ENCODE peak calls at places on chromosomes 7 and 10, in nine cellular contexts. V is lung microvascular endothelial cell; G is epithelial cell of prostate; S is endothelial cell; D is IMR-90; B is glomerular endothelial cell; A is naive thymus-derived CD4-positive, alpha-beta T cell; P is activated T-cell treated with anti-CD3 and anti-CD28 coated beads, Interleukin-2, amount 50 U/mL, for 72 hours; J is WTC11. F is an unnamed sample.

GRCh38 chr7:4343272-4344000 is 338.7 kb upstream of the FOXK1 start:
- DNase-seq in D (no peak), S (no peak), J (no peak), P (no peak), V (no peak), G (no peak), B (no peak), A (no peak), F (no peak)

GRCh38 chr10:121438320-121438719 is 159.9 kb downstream of the FGFR2 start:
- DNase-seq in J (no peak), A (no peak), B (no peak), D (no peak), V (no peak), G (no peak), S (no peak), P (no peak), F (no peak)

GRCh38 chr10:43166879-43167490 is 28.7 kb downstream of the CSGALNACT2 start:
- DNase-seq in V (no peak), G (no peak), D (no peak), J (no peak), B (no peak), S (no peak), A (no peak), P (no peak), F (no peak)

GRCh38 chr10:129131439-129132122 is 335.5 kb upstream of the MGMT start:
- DNase-seq in G (no peak), P (no peak), A (no peak), B (no peak), D (no peak), J (no peak), S (no peak), V (no peak), F (no peak)

GRCh38 chr7:43646603-43647313 is 63.9 kb downstream of the STK17A start:
- DNase-seq in J (no peak), V (peak), P (no peak), S (no peak), G (no peak), B (no peak), A (no peak), D (peak), F (no peak)

GRCh38 chr7:155069992-155070827 is at the start of gene HTR5A:
- DNase-seq in J (peak), D (peak), V (peak), A (peak), S (peak), P (peak), G (peak), B (peak), F (peak)

GRCh38 chr7:21128418-21128817 is 299.5 kb upstream of the SP4 start:
- DNase-seq in S (no peak), G (peak), D (no peak), V (no peak), J (no peak), A (no peak), P (no peak), B (no peak), F (no peak)

GRCh38 chr7:90709501-90710465 is 113.7 kb downstream of the CDK14 start:
- DNase-seq in D (peak), J (no peak), S (no peak), V (peak), G (no peak), B (no peak), P (no peak), A (no peak), F (no peak)

GRCh38 chr10:131071721-131072120 is 239.8 kb downstream of the TCERG1L start:
- DNase-seq in D (no peak), S (no peak), V (no peak), P (no peak), J (no peak), G (no peak), B (no peak), A (no peak), F (peak)